ENCODE peak calls at places on chromosomes 13 and 19, in five cellular contexts. L is AG10803; T is putamen; G is activated effector memory CD4-positive, alpha-beta T cell treated with anti-CD3 and anti-CD28 coated beads, Interleukin-2, amount 50 U/mL, for 16 hours; K is T-cell. P is an unnamed sample.

GRCh38 chr13:63578796-63579195 is 2163.1 kb upstream of the PCDH20 start:
- DNase-seq in G (no peak), T (no peak), L (no peak), K (no peak), P (no peak)

GRCh38 chr13:108302279-108302678 is 32.8 kb downstream of the TNFSF13B start:
- DNase-seq in K (no peak), G (no peak), L (no peak), T (no peak), P (no peak)

GRCh38 chr13:106610511-106610910 is 42.6 kb upstream of the ARGLU1 start:
- DNase-seq in G (no peak), L (peak; percentile 22), K (no peak), T (no peak), P (no peak)

GRCh38 chr19:5536337-5536894 is 31.3 kb downstream of the TINCR start:
- DNase-seq in K (no peak), L (peak; percentile 21), G (no peak), T (peak; percentile 18), P (no peak)

GRCh38 chr19:6586056-6586455 is 4.9 kb downstream of the CD70 start:
- DNase-seq in G (no peak), L (no peak), K (no peak), T (no peak), P (no peak)

GRCh38 chr13:91017669-91018053 is 329.8 kb upstream of the MIR17HG start:
- DNase-seq in T (no peak), L (no peak), G (no peak), K (no peak), P (no peak)

GRCh38 chr19:10919352-10920287 is 8.8 kb downstream of the YIPF2 start:
- DNase-seq in L (no peak), G (peak; percentile 53), K (no peak), T (peak; percentile 50), P (no peak)

GRCh38 chr19:35318679-35319448 is 10.1 kb upstream of the CD22 start:
- DNase-seq in L (peak; percentile 73), T (peak; percentile 74), G (no peak), K (no peak), P (no peak)

GRCh38 chr19:42942187-42942789 is 5.3 kb upstream of the PSG7 start:
- DNase-seq in K (no peak), T (no peak), G (no peak), L (peak; percentile 27), P (no peak)

P was measured in activated B cell treated with CpG ODN at 0.5 μM for 24 hours.